ENCODE peak calls at places on chromosomes 16 and 17, in four cellular contexts. R is left lung, Q is fibroblast of mammary gland, A is GM12865. V is an unnamed sample.

GRCh38 chr16:78045865-78046581 is 23.7 kb downstream of the CLEC3A start:
- DNase-seq in R (peak; percentile 48), Q (peak; percentile 14), A (peak; percentile 45), V (no peak)

GRCh38 chr16:75025766-75026165 is 26.9 kb downstream of the ZNRF1 start:
- DNase-seq in R (no peak), Q (peak; percentile 58), A (no peak), V (no peak)

GRCh38 chr16:12546918-12547607 is 256.6 kb downstream of the CPPED1 start:
- DNase-seq in R (no peak), Q (no peak), A (peak; percentile 87), V (no peak)

GRCh38 chr16:10085078-10085798 is 97.0 kb downstream of the GRIN2A start:
- DNase-seq in R (no peak), Q (no peak), A (no peak), V (no peak)

GRCh38 chr17:62580947-62581346 is 46.5 kb upstream of the MRC2 start:
- DNase-seq in R (no peak), Q (no peak), A (no peak), V (no peak)

GRCh38 chr17:7550359-7550758 is 1.5 kb downstream of the TNFSF12 start:
- DNase-seq in R (no peak), Q (no peak), A (no peak), V (no peak)

GRCh38 chr16:77499373-77500285 is 64.8 kb upstream of the ADAMTS18 start:
- DNase-seq in R (no peak), Q (peak; percentile 70), A (no peak), V (no peak)

GRCh38 chr16:17431904-17432625 is 38.7 kb downstream of the XYLT1 start:
- DNase-seq in R (no peak), Q (no peak), A (no peak), V (no peak)

GRCh38 chr17:81891303-81891552 is 158 bp downstream of the ALYREF start:
- DNase-seq in R (no peak), Q (no peak), A (no peak), V (peak; percentile 83)

GRCh38 chr17:61540870-61541269 is 50.1 kb downstream of the NACA2 start:
- DNase-seq in R (no peak), Q (no peak), A (no peak), V (no peak)

GRCh38 chr17:19578545-19578944 is 44.9 kb downstream of the SLC47A1 start:
- DNase-seq in R (no peak), Q (no peak), A (no peak), V (no peak)

GRCh38 chr17:28532063-28532960 is 20.1 kb downstream of the UNC119 start:
- DNase-seq in R (no peak), Q (no peak), A (no peak), V (no peak)

GRCh38 chr16:1823821-1824220 is 2.8 kb downstream of the HAGH start:
- DNase-seq in R (no peak), Q (peak; percentile 35), A (peak; percentile 83), V (no peak)

GRCh38 chr16:8720967-8721692 is 46.7 kb downstream of the ABAT start:
- DNase-seq in R (no peak), Q (no peak), A (no peak), V (no peak)

GRCh38 chr16:67516296-67517177 is 12.1 kb upstream of the RIPOR1 start:
- DNase-seq in R (no peak), Q (peak; percentile 73), A (no peak), V (no peak)

GRCh38 chr16:82152192-82152591 is 17.8 kb downstream of the MPHOSPH6 start:
- DNase-seq in R (no peak), Q (no peak), A (no peak), V (no peak)

GRCh38 chr16:82157836-82158235 is 12.2 kb downstream of the MPHOSPH6 start:
- DNase-seq in R (no peak), Q (no peak), A (no peak), V (no peak)

GRCh38 chr16:82160226-82160625 is 9.8 kb downstream of the MPHOSPH6 start:
- DNase-seq in R (no peak), Q (no peak), A (no peak), V (no peak)

GRCh38 chr16:82152641-82153094 is 17.4 kb downstream of the MPHOSPH6 start:
- DNase-seq in R (no peak), Q (peak; percentile 42), A (no peak), V (no peak)

GRCh38 chr16:82156761-82157654 is 13.0 kb downstream of the MPHOSPH6 start:
- DNase-seq in R (no peak), Q (peak; percentile 75), A (no peak), V (no peak)
- H3K4me3 ChIP-seq in R (no peak overlapping the region), Q (no peak overlapping the region), A (no peak overlapping the region), V (no peak overlapping the region)

GRCh38 chr16:15644306-15644961 is 1.5 kb upstream of the MARF1 start:
- DNase-seq in R (no peak), Q (peak; percentile 73), A (peak; percentile 29), V (peak; percentile 29)
- H3K4me3 ChIP-seq in R (no peak overlapping the region), Q (no peak overlapping the region), A (peak overlapping the region; percentile 88), V (no peak overlapping the region)

GRCh38 chr17:18100616-18101015 is 7.9 kb upstream of the MYO15A start:
- DNase-seq in R (no peak), Q (no peak), A (no peak), V (no peak)
- H3K4me3 ChIP-seq in R (no peak overlapping the region), Q (no peak overlapping the region), A (no peak overlapping the region), V (no peak overlapping the region)

GRCh38 chr17:21841839-21842238 is 149.5 kb downstream of the KCNJ18 start:
- DNase-seq in R (no peak), Q (no peak), A (no peak), V (no peak)

GRCh38 chr17:21843951-21844590 is 151.7 kb downstream of the KCNJ18 start:
- DNase-seq in R (no peak), Q (no peak), A (no peak), V (no peak)

GRCh38 chr17:21842332-21843317 is 150.3 kb downstream of the KCNJ18 start:
- DNase-seq in R (no peak), Q (no peak), A (no peak), V (no peak)

DNA sequence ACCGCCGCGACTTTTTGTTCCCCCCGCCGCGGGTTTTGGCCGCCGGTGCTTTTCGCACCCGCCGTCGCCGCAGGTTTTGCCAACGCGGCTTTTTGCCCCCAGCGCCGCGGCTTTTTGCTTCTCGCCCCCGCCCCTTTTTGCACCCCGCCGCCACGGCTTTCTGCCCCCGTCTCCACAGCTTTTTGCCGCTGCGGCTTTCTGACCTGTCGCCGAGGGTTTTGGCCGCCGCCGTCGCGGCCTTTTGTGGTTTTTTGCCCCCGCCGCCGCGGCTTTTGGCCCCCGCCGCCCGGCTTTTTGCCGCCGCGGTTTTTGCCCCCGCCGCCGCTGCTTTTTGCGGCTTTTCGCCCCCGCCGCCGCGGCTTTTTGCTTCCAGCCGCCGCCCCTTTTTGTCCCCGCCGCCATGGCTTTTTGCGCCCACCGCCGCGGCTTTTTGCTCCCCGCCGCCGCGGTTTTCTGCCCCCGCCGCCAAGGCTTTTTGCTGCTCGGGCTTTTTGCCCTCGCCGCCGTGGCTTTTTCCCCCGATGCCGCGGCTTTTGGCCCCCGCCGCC is 151.1 kb downstream of the KCNJ18 start:
- DNase-seq in R (no peak), Q (no peak), A (no peak), V (no peak)
- H3K4me3 ChIP-seq in R (no peak overlapping the region), Q (no peak overlapping the region), A (no peak overlapping the region), V (no peak overlapping the region)